ENCODE peak calls at places on chromosome 11, in ten cellular contexts. C is AG09309; U is fibroblast of pulmonary artery; E is right lobe of liver; D is CD8-positive, alpha-beta T cell; W is BJ; L is colonic mucosa; G is astrocyte of the spinal cord; J is neural crest cell; V is MCF 10A. M is an unnamed sample.

GRCh38 chr11:126431401-126432064 is 76.0 kb downstream of the ST3GAL4 start:
- DNase-seq in W (peak; percentile 35), C (peak; percentile 48), V (peak; percentile 79), D (no peak), G (peak; percentile 74), L (peak; percentile 84), U (peak; percentile 75), J (no peak), E (no peak), M (no peak)

GRCh38 chr11:130164221-130164570 is 4.6 kb downstream of the ST14 start:
- DNase-seq in G (no peak), C (no peak), V (no peak), J (no peak), E (no peak), W (no peak), D (no peak), L (no peak), U (no peak), M (no peak)

GRCh38 chr11:83292709-83293435 is 6.7 kb upstream of the CCDC90B start:
- DNase-seq in C (peak; percentile 40), L (peak; percentile 22), U (peak; percentile 82), V (peak; percentile 68), W (no peak), J (peak; percentile 32), D (no peak), E (no peak), G (peak; percentile 67), M (peak; percentile 42)

GRCh38 chr11:1453611-1454386 is 32.8 kb downstream of the MOB2 start:
- DNase-seq in G (no peak), V (no peak), L (peak; percentile 69), D (no peak), E (no peak), U (no peak), C (no peak), J (no peak), W (no peak), M (peak; percentile 81)

GRCh38 chr11:36091256-36091811 is 147.5 kb downstream of the LDLRAD3 start:
- DNase-seq in W (no peak), D (no peak), J (no peak), L (no peak), G (peak; percentile 86), C (peak; percentile 63), V (no peak), E (no peak), U (peak; percentile 90), M (no peak)

GRCh38 chr11:73453562-73453961 is 77.4 kb downstream of the RELT start:
- DNase-seq in E (no peak), V (peak; percentile 16), W (no peak), G (no peak), J (no peak), C (no peak), U (peak; percentile 71), D (no peak), L (no peak), M (no peak)

GRCh38 chr11:12687740-12688139 is 13.5 kb downstream of the TEAD1 start:
- DNase-seq in U (no peak), J (no peak), L (no peak), E (no peak), D (no peak), C (no peak), G (no peak), W (no peak), V (no peak), M (no peak)

GRCh38 chr11:99424313-99425084 is 403.8 kb downstream of the CNTN5 start:
- DNase-seq in G (no peak), V (no peak), J (no peak), L (no peak), E (no peak), W (no peak), C (no peak), D (no peak), U (no peak), M (no peak)

GRCh38 chr11:6576471-6577373 is 26.7 kb downstream of the RRP8 start:
- DNase-seq in J (no peak), W (peak; percentile 89), E (no peak), D (no peak), V (peak; percentile 36), C (peak; percentile 65), U (peak; percentile 77), G (peak; percentile 82), L (no peak), M (no peak)

GRCh38 chr11:114134870-114135269 is 75.4 kb downstream of the ZBTB16 start:
- DNase-seq in C (peak; percentile 73), U (peak; percentile 97), V (peak; percentile 93), D (no peak), L (no peak), E (no peak), G (peak; percentile 76), W (peak; percentile 33), J (no peak), M (no peak)

GRCh38 chr11:98453378-98453777 is 567.4 kb upstream of the CNTN5 start:
- DNase-seq in C (no peak), W (no peak), V (no peak), J (no peak), G (no peak), L (no peak), D (no peak), U (no peak), E (no peak), M (no peak)

GRCh38 chr11:131037873-131038272 is 121.6 kb upstream of the SNX19 start:
- DNase-seq in J (no peak), C (no peak), G (no peak), L (no peak), W (no peak), V (no peak), E (no peak), D (no peak), U (no peak), M (no peak)

GRCh38 chr11:558503-558902 is 2.0 kb downstream of the LMNTD2 start:
- DNase-seq in D (no peak), W (no peak), J (no peak), V (no peak), L (no peak), G (no peak), C (no peak), U (no peak), E (peak; percentile 23), M (no peak)

GRCh38 chr11:105148241-105148640 is 8.7 kb upstream of the CARD18 start:
- DNase-seq in C (no peak), D (no peak), U (no peak), J (no peak), W (peak; percentile 5), E (no peak), G (no peak), V (peak; percentile 3), L (no peak), M (no peak)

GRCh38 chr11:44388828-44389645 is 79.1 kb upstream of the ALX4 start:
- DNase-seq in L (no peak), C (no peak), U (no peak), V (no peak), G (no peak), E (no peak), W (no peak), J (no peak), D (no peak), M (no peak)

GRCh38 chr11:57340228-57340627 is 2.1 kb downstream of the P2RX3 start:
- DNase-seq in G (no peak), L (no peak), W (no peak), D (no peak), J (peak; percentile 39), E (no peak), U (no peak), C (no peak), V (peak; percentile 30), M (no peak)

GRCh38 chr11:19918302-19919049 is 205.8 kb downstream of the NAV2 start:
- DNase-seq in L (no peak), J (no peak), V (peak; percentile 65), C (peak; percentile 24), E (no peak), G (peak; percentile 45), D (no peak), U (peak; percentile 64), W (no peak), M (no peak)

GRCh38 chr11:6497069-6497839 is at the start of gene DNHD1:
- DNase-seq in V (no peak), L (no peak), D (no peak), W (no peak), J (no peak), C (no peak), G (no peak), U (no peak), E (no peak), M (no peak)

GRCh38 chr11:46367244-46367915 is 14.1 kb upstream of the MDK start:
- DNase-seq in U (peak; percentile 57), G (peak; percentile 28), E (peak; percentile 69), V (peak; percentile 58), W (no peak), J (peak; percentile 80), L (peak; percentile 77), D (peak; percentile 71), C (no peak), M (peak; percentile 81)

DNA sequence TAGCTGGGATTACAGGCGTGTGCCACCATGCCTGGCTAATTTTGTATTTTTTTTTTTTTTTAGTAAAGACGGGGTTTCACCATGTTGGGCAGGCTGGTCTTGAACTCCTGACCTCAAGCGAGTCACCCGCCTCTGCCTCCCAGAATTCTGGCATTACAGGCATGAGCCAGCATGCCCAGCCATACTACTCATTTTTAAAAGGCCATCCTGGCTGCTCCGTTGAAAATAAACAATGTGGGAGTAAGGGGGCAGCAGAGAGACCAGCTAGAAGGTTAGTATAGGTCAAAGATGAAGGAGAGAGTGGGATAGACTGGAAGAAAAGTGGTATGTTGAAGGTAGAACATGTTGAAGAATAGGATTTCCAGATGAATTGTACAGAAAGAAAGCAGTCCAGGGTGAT is 17.6 kb upstream of the LIN7C start:
- DNase-seq in J (no peak), D (no peak), C (no peak), U (peak; percentile 40), V (peak; percentile 45), G (peak; percentile 35), W (peak; percentile 9), L (no peak), E (no peak), M (no peak)
- TF ChIP-seq CTCF in J (peak; percentile 27), D (no peak), C (peak; percentile 37), U (peak; percentile 28), V (no peak), G (peak; percentile 23), W (peak; percentile 32), L (no peak), E (no peak), M (no peak)

GRCh38 chr11:109426442-109426841 is 4.5 kb downstream of the C11orf87 start:
- DNase-seq in C (no peak), G (no peak), U (no peak), J (no peak), L (no peak), E (no peak), D (no peak), V (peak; percentile 34), W (no peak), M (no peak)
- TF ChIP-seq CTCF in C (peak; percentile 43), G (peak; percentile 42), U (peak; percentile 29), J (peak; percentile 54), L (no peak), E (no peak), D (no peak), V (peak; percentile 16), W (peak; percentile 6), M (no peak)

GRCh38 chr11:71342116-71342515 is 89.7 kb upstream of the SHANK2 start:
- DNase-seq in J (no peak), G (no peak), D (no peak), C (no peak), V (peak; percentile 30), U (no peak), E (no peak), W (no peak), L (no peak), M (no peak)
- TF ChIP-seq CTCF in J (no peak), G (no peak), D (no peak), C (no peak), V (no peak), U (no peak), E (no peak), W (no peak), L (no peak), M (no peak)

GRCh38 chr11:88886796-88887195 is 179.0 kb downstream of the GRM5 start:
- DNase-seq in E (no peak), L (peak; percentile 33), C (no peak), U (peak; percentile 66), W (no peak), V (peak; percentile 82), J (peak; percentile 54), G (peak; percentile 8), D (peak; percentile 13), M (peak; percentile 6)
- TF ChIP-seq CTCF in E (peak; percentile 45), L (no peak), C (peak; percentile 53), U (peak; percentile 55), W (peak; percentile 40), V (peak; percentile 70), J (peak; percentile 63), G (no peak), D (peak; percentile 36), M (peak; percentile 40)

M was measured in GM10248.